ENCODE peak calls at places on chromosome 22, in nine cellular contexts. R is Panc1, A is tibial artery, X is right atrium auricular region, M is psoas muscle, J is ascending aorta, H is A549, C is endodermal cell, K is stomach. N is an unnamed sample.

GRCh38 chr22:46107089-46107664 is 43.1 kb upstream of the PPARA start:
- DNase-seq in H (no peak), C (no peak), A (no peak), R (no peak), X (no peak), K (peak; percentile 85), M (peak; percentile 90), J (no peak), N (peak; percentile 88)

GRCh38 chr22:30694171-30694637 is 470 bp upstream of the OSBP2 start:
- DNase-seq in X (no peak), M (peak; percentile 76), H (peak; percentile 63), C (peak; percentile 88), J (no peak), A (no peak), K (peak; percentile 76), R (no peak), N (peak; percentile 66)

GRCh38 chr22:30304495-30305244 is 15.4 kb upstream of the CASTOR1 start:
- DNase-seq in R (no peak), H (no peak), M (no peak), X (no peak), A (no peak), K (peak; percentile 79), J (no peak), C (no peak), N (peak; percentile 62)

GRCh38 chr22:43897751-43898261 is 6.0 kb upstream of the PNPLA5 start:
- DNase-seq in C (no peak), R (no peak), K (no peak), H (peak; percentile 29), M (no peak), A (no peak), X (no peak), J (no peak), N (no peak)

GRCh38 chr22:44479662-44480061 is 18.4 kb downstream of the RTL6 start:
- DNase-seq in K (no peak), R (no peak), H (no peak), C (no peak), A (no peak), J (no peak), M (no peak), X (no peak), N (no peak)

GRCh38 chr22:42621505-42622002 is 6.9 kb upstream of the POLDIP3 start:
- DNase-seq in M (peak; percentile 90), C (peak; percentile 96), X (peak; percentile 76), R (no peak), K (peak; percentile 78), J (no peak), H (peak; percentile 64), A (peak; percentile 67), N (no peak)

GRCh38 chr22:26894766-26895485 is 237.5 kb downstream of the MIAT start:
- DNase-seq in C (no peak), A (peak; percentile 49), R (peak; percentile 32), H (peak; percentile 81), M (no peak), K (no peak), J (no peak), X (peak; percentile 53), N (no peak)

GRCh38 chr22:21948824-21949568 is 3.7 kb downstream of the PPM1F start:
- DNase-seq in K (no peak), A (no peak), X (no peak), R (no peak), H (no peak), J (no peak), C (no peak), M (no peak), N (no peak)

GRCh38 chr22:43202326-43202725 is 15.4 kb upstream of the TTLL12 start:
- DNase-seq in M (no peak), A (no peak), J (no peak), H (no peak), C (no peak), X (no peak), K (no peak), R (no peak), N (no peak)

GRCh38 chr22:43007519-43008102 is 7.3 kb downstream of the PACSIN2 start:
- DNase-seq in H (no peak), R (no peak), M (no peak), X (no peak), A (no peak), K (peak; percentile 72), J (no peak), C (peak; percentile 51), N (no peak)

GRCh38 chr22:45600791-45601730 is 70.6 kb upstream of the ATXN10 start:
- DNase-seq in X (no peak), H (no peak), C (no peak), A (no peak), J (no peak), R (no peak), K (no peak), M (no peak), N (no peak)

GRCh38 chr22:37457093-37457893 is 28.9 kb downstream of the MFNG start:
- DNase-seq in A (peak; percentile 38), R (peak; percentile 33), K (peak; percentile 89), M (peak; percentile 74), J (no peak), H (peak; percentile 67), C (peak; percentile 97), X (peak; percentile 68), N (peak; percentile 69)

GRCh38 chr22:46076651-46077339 is 73.5 kb upstream of the PPARA start:
- DNase-seq in A (peak; percentile 46), C (no peak), J (peak; percentile 5), K (peak; percentile 59), H (peak; percentile 76), R (no peak), M (peak; percentile 74), X (peak; percentile 66), N (peak; percentile 44)

GRCh38 chr22:42895087-42895486 is 38.0 kb upstream of the ARFGAP3 start:
- DNase-seq in K (no peak), R (no peak), J (no peak), M (no peak), X (no peak), A (no peak), C (no peak), H (no peak), N (no peak)

GRCh38 chr22:29617922-29618629 is 14.6 kb downstream of the NF2 start:
- DNase-seq in M (no peak), J (no peak), H (no peak), K (no peak), X (no peak), A (no peak), R (no peak), C (no peak), N (no peak)

DNA sequence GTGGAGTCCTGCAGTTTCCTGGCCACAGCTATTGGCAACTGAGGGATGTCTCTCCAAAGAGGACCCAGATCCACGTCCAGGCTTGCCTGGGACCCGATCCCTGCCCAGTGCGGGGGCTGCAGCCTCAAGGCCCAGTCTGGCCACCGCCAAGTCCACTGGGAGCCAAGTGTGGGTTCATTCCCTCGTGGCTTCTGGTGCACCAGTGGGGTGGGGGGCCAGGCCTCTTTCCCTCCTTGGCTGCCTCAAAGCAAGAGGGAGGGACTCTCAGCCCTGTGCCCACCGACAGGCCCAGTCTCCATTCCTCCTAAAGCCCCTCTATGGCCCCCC is 13.3 kb upstream of the PIM3 start:
- DNase-seq in J (no peak), X (no peak), C (no peak), H (no peak), R (no peak), K (no peak), M (no peak), A (no peak), N (no peak)
- H3K4me1 ChIP-seq in J (peaks cover 4% of the 10 kb centered on the region), X (peaks cover 20% of the 10 kb centered on the region), C (peaks cover 6% of the 10 kb centered on the region), H (peaks cover 53% of the 10 kb centered on the region), R (peaks cover 54% of the 10 kb centered on the region), K (peaks cover 48% of the 10 kb centered on the region), M (no peaks in the 10 kb centered on the region), A (peaks cover 14% of the 10 kb centered on the region), N (peaks cover 38% of the 10 kb centered on the region)

GRCh38 chr22:48179571-48180546 is 1417.4 kb downstream of the TBC1D22A start:
- DNase-seq in R (no peak), C (no peak), M (no peak), X (no peak), H (no peak), J (no peak), K (no peak), A (no peak), N (no peak)

GRCh38 chr22:48181168-48181955 is 1418.9 kb downstream of the TBC1D22A start:
- DNase-seq in M (no peak), A (no peak), K (no peak), C (no peak), R (no peak), X (no peak), H (no peak), J (no peak), N (no peak)

GRCh38 chr22:48178536-48178935 is 1416.1 kb downstream of the TBC1D22A start:
- DNase-seq in C (no peak), A (no peak), M (no peak), R (no peak), H (no peak), K (no peak), J (no peak), X (no peak), N (no peak)

GRCh38 chr22:48182036-48182435 is 1419.6 kb downstream of the TBC1D22A start:
- DNase-seq in J (no peak), H (no peak), R (no peak), K (no peak), C (no peak), M (no peak), A (no peak), X (no peak), N (no peak)

DNA sequence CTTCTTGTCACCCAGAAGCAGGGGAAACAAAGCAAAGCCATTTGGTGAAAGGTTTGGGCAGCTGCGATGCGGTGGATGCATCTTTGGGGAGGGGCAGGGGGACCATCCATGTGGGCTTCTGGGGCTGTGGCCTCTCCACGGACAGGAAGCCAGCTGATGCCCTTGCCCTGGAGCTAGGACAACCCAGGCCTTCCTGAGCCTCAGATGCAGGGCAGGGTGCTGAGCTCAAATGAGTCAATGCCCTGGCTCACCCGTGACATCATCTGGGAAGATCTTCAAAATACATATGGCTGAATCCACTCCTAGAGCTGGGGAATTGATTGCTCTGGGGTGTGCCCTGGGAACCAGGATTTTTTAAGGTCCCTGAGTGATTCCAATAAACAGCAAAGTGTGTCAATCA is 1418.2 kb downstream of the TBC1D22A start:
- DNase-seq in A (no peak), C (no peak), X (no peak), M (no peak), J (no peak), R (no peak), H (no peak), K (no peak), N (no peak)
- H3K9me3 ChIP-seq in A (no peaks in the 10 kb centered on the region), C (no peaks in the 10 kb centered on the region), X (no peaks in the 10 kb centered on the region), M (no peaks in the 10 kb centered on the region), J (no peaks in the 10 kb centered on the region), R (no peaks in the 10 kb centered on the region), H (no peaks in the 10 kb centered on the region), K (no peaks in the 10 kb centered on the region), N (no peaks in the 10 kb centered on the region)

DNA sequence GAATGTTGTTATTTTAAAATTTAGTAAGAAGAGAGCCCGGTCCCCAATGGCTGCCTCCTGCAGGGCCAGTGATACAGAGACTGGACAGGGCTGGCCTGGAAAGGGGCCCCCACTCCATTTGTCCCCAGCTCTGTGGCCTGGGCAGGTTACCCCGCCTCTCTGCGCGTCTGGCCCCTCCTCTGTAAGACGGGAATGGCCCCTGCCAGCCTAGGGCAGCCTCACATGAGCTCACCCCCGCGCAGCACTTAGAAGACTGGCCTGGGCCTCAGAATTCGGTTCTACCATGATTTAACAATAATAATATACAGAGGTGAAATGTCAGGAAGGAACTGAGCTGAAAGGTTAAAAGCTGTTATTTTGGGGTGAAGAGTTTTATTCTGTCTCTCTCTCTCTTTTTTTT is 1.3 kb downstream of the APOBEC3G start:
- DNase-seq in R (no peak), M (peak; percentile 46), J (no peak), K (no peak), X (no peak), C (no peak), H (no peak), A (no peak), N (no peak)
- TF ChIP-seq CTCF in R (no peak), M (no peak), J (no peak), K (no peak), X (no peak), C (no peak), H (no peak), A (no peak), N (no peak)

GRCh38 chr22:36145881-36146280 is 14.7 kb downstream of the APOL3 start:
- DNase-seq in K (no peak), A (no peak), M (no peak), C (no peak), J (no peak), R (no peak), H (no peak), X (no peak), N (no peak)
- H3K4me1 ChIP-seq in K (peaks cover 41% of the 10 kb centered on the region), A (peaks cover 16% of the 10 kb centered on the region), M (peaks cover 4% of the 10 kb centered on the region), C (no peaks in the 10 kb centered on the region), J (peaks cover 7% of the 10 kb centered on the region), R (no peaks in the 10 kb centered on the region), H (no peaks in the 10 kb centered on the region), X (peaks cover 25% of the 10 kb centered on the region), N (no peaks in the 10 kb centered on the region)

N was measured in prostate gland.